ENCODE peak calls at places on chromosomes 1 and 21, in eight cellular contexts. One of them, this sample, is unnamed.

GRCh38 chr1:3465935-3466321 is 11.5 kb downstream of the ARHGEF16 start:
- DNase-seq in HAP-1: no peak
- DNase-seq in stimulated activated CD4-positive, alpha-beta T cell treated with anti-CD3 and anti-CD28 coated beads, Interleukin-1b, Interleukin-23, amount 100 ng/mL, for 1 hour: no peak
- DNase-seq in NCI-H1092: no peak
- DNase-seq in testis: peak; percentile 44
- DNase-seq in cardiac fibroblast: no peak
- DNase-seq in Calu3: no peak
- DNase-seq in hippocampal formation: no peak
- DNase-seq in this sample: no peak

GRCh38 chr21:16473965-16474364 is 744.2 kb downstream of the USP25 start:
- DNase-seq in testis: peak; percentile 37
- DNase-seq in stimulated activated CD4-positive, alpha-beta T cell treated with anti-CD3 and anti-CD28 coated beads, Interleukin-1b, Interleukin-23, amount 100 ng/mL, for 1 hour: no peak
- DNase-seq in HAP-1: no peak
- DNase-seq in NCI-H1092: no peak
- DNase-seq in cardiac fibroblast: peak; percentile 54
- DNase-seq in hippocampal formation: no peak
- DNase-seq in Calu3: no peak
- DNase-seq in this sample: no peak

GRCh38 chr1:241396747-241397691 is 40.0 kb upstream of the RGS7 start:
- DNase-seq in stimulated activated CD4-positive, alpha-beta T cell treated with anti-CD3 and anti-CD28 coated beads, Interleukin-1b, Interleukin-23, amount 100 ng/mL, for 1 hour: no peak
- DNase-seq in Calu3: no peak
- DNase-seq in testis: no peak
- DNase-seq in hippocampal formation: no peak
- DNase-seq in cardiac fibroblast: no peak
- DNase-seq in HAP-1: no peak
- DNase-seq in NCI-H1092: no peak
- DNase-seq in this sample: no peak

GRCh38 chr1:224205438-224205840 is 22.4 kb downstream of the DEGS1 start:
- DNase-seq in Calu3: no peak
- DNase-seq in cardiac fibroblast: peak; percentile 60
- DNase-seq in HAP-1: no peak
- DNase-seq in stimulated activated CD4-positive, alpha-beta T cell treated with anti-CD3 and anti-CD28 coated beads, Interleukin-1b, Interleukin-23, amount 100 ng/mL, for 1 hour: no peak
- DNase-seq in NCI-H1092: no peak
- DNase-seq in hippocampal formation: no peak
- DNase-seq in testis: no peak
- DNase-seq in this sample: no peak

GRCh38 chr1:233328661-233329498 is 1.4 kb downstream of the MAP3K21 start:
- DNase-seq in testis: no peak
- DNase-seq in Calu3: peak; percentile 43
- DNase-seq in cardiac fibroblast: no peak
- DNase-seq in NCI-H1092: no peak
- DNase-seq in HAP-1: no peak
- DNase-seq in hippocampal formation: no peak
- DNase-seq in stimulated activated CD4-positive, alpha-beta T cell treated with anti-CD3 and anti-CD28 coated beads, Interleukin-1b, Interleukin-23, amount 100 ng/mL, for 1 hour: no peak
- DNase-seq in this sample: peak; percentile 36

GRCh38 chr1:40592107-40592773 is 60.8 kb downstream of the ZNF684 start:
- DNase-seq in hippocampal formation: peak; percentile 57
- DNase-seq in cardiac fibroblast: peak; percentile 37
- DNase-seq in testis: peak; percentile 38
- DNase-seq in HAP-1: peak; percentile 42
- DNase-seq in Calu3: peak; percentile 44
- DNase-seq in stimulated activated CD4-positive, alpha-beta T cell treated with anti-CD3 and anti-CD28 coated beads, Interleukin-1b, Interleukin-23, amount 100 ng/mL, for 1 hour: no peak
- DNase-seq in NCI-H1092: no peak
- DNase-seq in this sample: peak; percentile 24

GRCh38 chr1:8754993-8755392 is 62.4 kb downstream of the RERE start:
- DNase-seq in Calu3: no peak
- DNase-seq in NCI-H1092: no peak
- DNase-seq in stimulated activated CD4-positive, alpha-beta T cell treated with anti-CD3 and anti-CD28 coated beads, Interleukin-1b, Interleukin-23, amount 100 ng/mL, for 1 hour: no peak
- DNase-seq in cardiac fibroblast: no peak
- DNase-seq in HAP-1: no peak
- DNase-seq in hippocampal formation: no peak
- DNase-seq in testis: no peak
- DNase-seq in this sample: no peak

GRCh38 chr1:147341246-147341645 is 98.8 kb downstream of the CHD1L start:
- DNase-seq in Calu3: no peak
- DNase-seq in hippocampal formation: no peak
- DNase-seq in testis: no peak
- DNase-seq in HAP-1: no peak
- DNase-seq in NCI-H1092: no peak
- DNase-seq in cardiac fibroblast: no peak
- DNase-seq in stimulated activated CD4-positive, alpha-beta T cell treated with anti-CD3 and anti-CD28 coated beads, Interleukin-1b, Interleukin-23, amount 100 ng/mL, for 1 hour: no peak
- DNase-seq in this sample: no peak

GRCh38 chr1:161223805-161224694 is 622 bp upstream of the APOA2 start:
- DNase-seq in Calu3: no peak
- DNase-seq in HAP-1: no peak
- DNase-seq in hippocampal formation: no peak
- DNase-seq in NCI-H1092: no peak
- DNase-seq in stimulated activated CD4-positive, alpha-beta T cell treated with anti-CD3 and anti-CD28 coated beads, Interleukin-1b, Interleukin-23, amount 100 ng/mL, for 1 hour: no peak
- DNase-seq in cardiac fibroblast: no peak
- DNase-seq in testis: no peak
- DNase-seq in this sample: no peak

GRCh38 chr1:230350208-230350921 is 75.8 kb downstream of the PGBD5 start:
- DNase-seq in testis: no peak
- DNase-seq in hippocampal formation: no peak
- DNase-seq in Calu3: no peak
- DNase-seq in stimulated activated CD4-positive, alpha-beta T cell treated with anti-CD3 and anti-CD28 coated beads, Interleukin-1b, Interleukin-23, amount 100 ng/mL, for 1 hour: no peak
- DNase-seq in NCI-H1092: no peak
- DNase-seq in cardiac fibroblast: no peak
- DNase-seq in HAP-1: no peak
- DNase-seq in this sample: no peak

GRCh38 chr1:18480315-18481189 is at the start of gene KLHDC7A:
- DNase-seq in Calu3: peak; percentile 84
- DNase-seq in NCI-H1092: peak; percentile 53
- DNase-seq in hippocampal formation: no peak
- DNase-seq in testis: no peak
- DNase-seq in stimulated activated CD4-positive, alpha-beta T cell treated with anti-CD3 and anti-CD28 coated beads, Interleukin-1b, Interleukin-23, amount 100 ng/mL, for 1 hour: no peak
- DNase-seq in HAP-1: no peak
- DNase-seq in cardiac fibroblast: no peak
- DNase-seq in this sample: peak; percentile 91

GRCh38 chr1:200184196-200184595 is 156.7 kb downstream of the NR5A2 start:
- DNase-seq in HAP-1: peak; percentile 59
- DNase-seq in stimulated activated CD4-positive, alpha-beta T cell treated with anti-CD3 and anti-CD28 coated beads, Interleukin-1b, Interleukin-23, amount 100 ng/mL, for 1 hour: no peak
- DNase-seq in testis: peak; percentile 44
- DNase-seq in Calu3: peak; percentile 86
- DNase-seq in hippocampal formation: peak; percentile 14
- DNase-seq in NCI-H1092: peak; percentile 28
- DNase-seq in cardiac fibroblast: peak; percentile 88
- DNase-seq in this sample: no peak

GRCh38 chr1:204178487-204179281 is 12.5 kb upstream of the REN start:
- DNase-seq in NCI-H1092: no peak
- DNase-seq in hippocampal formation: no peak
- DNase-seq in HAP-1: no peak
- DNase-seq in Calu3: no peak
- DNase-seq in testis: no peak
- DNase-seq in stimulated activated CD4-positive, alpha-beta T cell treated with anti-CD3 and anti-CD28 coated beads, Interleukin-1b, Interleukin-23, amount 100 ng/mL, for 1 hour: no peak
- DNase-seq in cardiac fibroblast: no peak
- DNase-seq in this sample: no peak

GRCh38 chr1:167489581-167490340 is 28.6 kb downstream of the CD247 start:
- DNase-seq in NCI-H1092: no peak
- DNase-seq in HAP-1: no peak
- DNase-seq in Calu3: no peak
- DNase-seq in cardiac fibroblast: no peak
- DNase-seq in hippocampal formation: no peak
- DNase-seq in stimulated activated CD4-positive, alpha-beta T cell treated with anti-CD3 and anti-CD28 coated beads, Interleukin-1b, Interleukin-23, amount 100 ng/mL, for 1 hour: no peak
- DNase-seq in testis: no peak
- DNase-seq in this sample: peak; percentile 80

GRCh38 chr1:6675936-6676335 is 25.7 kb downstream of the DNAJC11 start:
- DNase-seq in Calu3: no peak
- DNase-seq in cardiac fibroblast: no peak
- DNase-seq in hippocampal formation: no peak
- DNase-seq in testis: no peak
- DNase-seq in stimulated activated CD4-positive, alpha-beta T cell treated with anti-CD3 and anti-CD28 coated beads, Interleukin-1b, Interleukin-23, amount 100 ng/mL, for 1 hour: no peak
- DNase-seq in NCI-H1092: no peak
- DNase-seq in HAP-1: no peak
- DNase-seq in this sample: no peak

GRCh38 chr21:45034556-45035476 is 39.6 kb upstream of the ADARB1 start:
- DNase-seq in Calu3: no peak
- DNase-seq in NCI-H1092: no peak
- DNase-seq in stimulated activated CD4-positive, alpha-beta T cell treated with anti-CD3 and anti-CD28 coated beads, Interleukin-1b, Interleukin-23, amount 100 ng/mL, for 1 hour: no peak
- DNase-seq in testis: no peak
- DNase-seq in hippocampal formation: no peak
- DNase-seq in cardiac fibroblast: no peak
- DNase-seq in HAP-1: no peak
- DNase-seq in this sample: no peak

GRCh38 chr1:4395676-4396075 is 258.7 kb upstream of the AJAP1 start:
- DNase-seq in Calu3: no peak
- DNase-seq in cardiac fibroblast: no peak
- DNase-seq in stimulated activated CD4-positive, alpha-beta T cell treated with anti-CD3 and anti-CD28 coated beads, Interleukin-1b, Interleukin-23, amount 100 ng/mL, for 1 hour: no peak
- DNase-seq in NCI-H1092: no peak
- DNase-seq in testis: no peak
- DNase-seq in HAP-1: no peak
- DNase-seq in hippocampal formation: no peak
- DNase-seq in this sample: no peak

GRCh38 chr1:94025383-94026340 is 95.3 kb downstream of the ABCA4 start:
- DNase-seq in NCI-H1092: peak; percentile 19
- DNase-seq in stimulated activated CD4-positive, alpha-beta T cell treated with anti-CD3 and anti-CD28 coated beads, Interleukin-1b, Interleukin-23, amount 100 ng/mL, for 1 hour: no peak
- DNase-seq in testis: peak; percentile 56
- DNase-seq in cardiac fibroblast: peak; percentile 88
- DNase-seq in Calu3: peak; percentile 54
- DNase-seq in HAP-1: peak; percentile 68
- DNase-seq in hippocampal formation: peak; percentile 41
- DNase-seq in this sample: peak; percentile 45

GRCh38 chr1:201491896-201492511 is 14.9 kb downstream of the CSRP1 start:
- DNase-seq in hippocampal formation: no peak
- DNase-seq in HAP-1: no peak
- DNase-seq in stimulated activated CD4-positive, alpha-beta T cell treated with anti-CD3 and anti-CD28 coated beads, Interleukin-1b, Interleukin-23, amount 100 ng/mL, for 1 hour: no peak
- DNase-seq in Calu3: no peak
- DNase-seq in cardiac fibroblast: peak; percentile 18
- DNase-seq in NCI-H1092: no peak
- DNase-seq in testis: no peak
- DNase-seq in this sample: peak; percentile 35

GRCh38 chr1:100506221-100506620 is 31.7 kb upstream of the GPR88 start:
- DNase-seq in cardiac fibroblast: peak; percentile 61
- DNase-seq in hippocampal formation: no peak
- DNase-seq in NCI-H1092: no peak
- DNase-seq in Calu3: no peak
- DNase-seq in testis: no peak
- DNase-seq in stimulated activated CD4-positive, alpha-beta T cell treated with anti-CD3 and anti-CD28 coated beads, Interleukin-1b, Interleukin-23, amount 100 ng/mL, for 1 hour: no peak
- DNase-seq in HAP-1: no peak
- DNase-seq in this sample: no peak

GRCh38 chr1:177069489-177069888 is 95.0 kb downstream of the ASTN1 start:
- DNase-seq in Calu3: no peak
- DNase-seq in hippocampal formation: peak; percentile 10
- DNase-seq in stimulated activated CD4-positive, alpha-beta T cell treated with anti-CD3 and anti-CD28 coated beads, Interleukin-1b, Interleukin-23, amount 100 ng/mL, for 1 hour: no peak
- DNase-seq in cardiac fibroblast: no peak
- DNase-seq in NCI-H1092: no peak
- DNase-seq in HAP-1: no peak
- DNase-seq in testis: no peak
- DNase-seq in this sample: no peak

GRCh38 chr1:150876111-150876434 is 326 bp downstream of the ARNT start:
- DNase-seq in cardiac fibroblast: peak; percentile 75
- DNase-seq in stimulated activated CD4-positive, alpha-beta T cell treated with anti-CD3 and anti-CD28 coated beads, Interleukin-1b, Interleukin-23, amount 100 ng/mL, for 1 hour: no peak
- DNase-seq in HAP-1: peak; percentile 64
- DNase-seq in NCI-H1092: peak; percentile 75
- DNase-seq in hippocampal formation: peak; percentile 66
- DNase-seq in Calu3: peak; percentile 63
- DNase-seq in testis: peak; percentile 71
- DNase-seq in this sample: peak; percentile 74

This sample was measured in ELF-1.